ENCODE peak calls at places on chromosomes 3 and 15, in six cellular contexts. One of them, this sample, is unnamed.

GRCh38 chr15:50543556-50543955 is 2.9 kb downstream of the USP50 start:
- DNase-seq in HCT116: no peak
- DNase-seq in A549: no peak
- DNase-seq in IMR-90: peak; percentile 9
- DNase-seq in sigmoid colon: no peak
- DNase-seq in adrenal gland: no peak
- DNase-seq in this sample: no peak

GRCh38 chr3:132549890-132550578 is 47.0 kb upstream of the ACKR4 start:
- DNase-seq in HCT116: no peak
- DNase-seq in A549: no peak
- DNase-seq in IMR-90: peak; percentile 83
- DNase-seq in sigmoid colon: no peak
- DNase-seq in adrenal gland: no peak
- DNase-seq in this sample: no peak

GRCh38 chr3:177596822-177597271 is 399.6 kb upstream of the TBL1XR1 start:
- DNase-seq in HCT116: no peak
- DNase-seq in A549: no peak
- DNase-seq in IMR-90: no peak
- DNase-seq in sigmoid colon: peak; percentile 65
- DNase-seq in adrenal gland: no peak
- DNase-seq in this sample: peak; percentile 24

GRCh38 chr3:39121626-39122025 is 14.1 kb downstream of the TTC21A start:
- DNase-seq in HCT116: no peak
- DNase-seq in A549: no peak
- DNase-seq in IMR-90: no peak
- DNase-seq in sigmoid colon: no peak
- DNase-seq in adrenal gland: no peak
- DNase-seq in this sample: no peak

GRCh38 chr3:183532620-183533409 is 22.7 kb downstream of the KLHL6 start:
- DNase-seq in HCT116: no peak
- DNase-seq in A549: no peak
- DNase-seq in IMR-90: no peak
- DNase-seq in sigmoid colon: no peak
- DNase-seq in adrenal gland: no peak
- DNase-seq in this sample: no peak

GRCh38 chr3:126971891-126972351 is 11.0 kb upstream of the PLXNA1 start:
- DNase-seq in HCT116: no peak
- DNase-seq in A549: no peak
- DNase-seq in IMR-90: peak; percentile 61
- DNase-seq in sigmoid colon: peak; percentile 88
- DNase-seq in adrenal gland: peak; percentile 59
- DNase-seq in this sample: peak; percentile 70

GRCh38 chr3:129316121-129317013 is 37.7 kb downstream of the HMCES start:
- DNase-seq in HCT116: peak; percentile 64
- DNase-seq in A549: peak; percentile 78
- DNase-seq in IMR-90: peak; percentile 76
- DNase-seq in sigmoid colon: peak; percentile 93
- DNase-seq in adrenal gland: peak; percentile 87
- DNase-seq in this sample: peak; percentile 83

GRCh38 chr15:34437687-34438086 is at the start of gene GOLGA8A:
- DNase-seq in HCT116: peak; percentile 62
- DNase-seq in A549: no peak
- DNase-seq in IMR-90: peak; percentile 51
- DNase-seq in sigmoid colon: no peak
- DNase-seq in adrenal gland: no peak
- DNase-seq in this sample: peak; percentile 33

GRCh38 chr3:194383276-194383940 is 13.9 kb upstream of the LRRC15 start:
- DNase-seq in HCT116: no peak
- DNase-seq in A549: no peak
- DNase-seq in IMR-90: no peak
- DNase-seq in sigmoid colon: no peak
- DNase-seq in adrenal gland: no peak
- DNase-seq in this sample: no peak

GRCh38 chr3:40978442-40978841 is 220.9 kb upstream of the CTNNB1 start:
- DNase-seq in HCT116: no peak
- DNase-seq in A549: no peak
- DNase-seq in IMR-90: no peak
- DNase-seq in sigmoid colon: no peak
- DNase-seq in adrenal gland: no peak
- DNase-seq in this sample: no peak

GRCh38 chr3:28334552-28334951 is 14.0 kb upstream of the ZCWPW2 start:
- DNase-seq in HCT116: no peak
- DNase-seq in A549: no peak
- DNase-seq in IMR-90: peak; percentile 4
- DNase-seq in sigmoid colon: no peak
- DNase-seq in adrenal gland: no peak
- DNase-seq in this sample: no peak

GRCh38 chr15:79283252-79284048 is 928 bp downstream of the ANKRD34C start:
- DNase-seq in HCT116: no peak
- DNase-seq in A549: peak; percentile 42
- DNase-seq in IMR-90: peak; percentile 21
- DNase-seq in sigmoid colon: no peak
- DNase-seq in adrenal gland: peak; percentile 45
- DNase-seq in this sample: no peak

GRCh38 chr3:154430014-154430413 is at the start of gene GPR149:
- DNase-seq in HCT116: peak; percentile 23
- DNase-seq in A549: no peak
- DNase-seq in IMR-90: no peak
- DNase-seq in sigmoid colon: no peak
- DNase-seq in adrenal gland: no peak
- DNase-seq in this sample: no peak

DNA sequence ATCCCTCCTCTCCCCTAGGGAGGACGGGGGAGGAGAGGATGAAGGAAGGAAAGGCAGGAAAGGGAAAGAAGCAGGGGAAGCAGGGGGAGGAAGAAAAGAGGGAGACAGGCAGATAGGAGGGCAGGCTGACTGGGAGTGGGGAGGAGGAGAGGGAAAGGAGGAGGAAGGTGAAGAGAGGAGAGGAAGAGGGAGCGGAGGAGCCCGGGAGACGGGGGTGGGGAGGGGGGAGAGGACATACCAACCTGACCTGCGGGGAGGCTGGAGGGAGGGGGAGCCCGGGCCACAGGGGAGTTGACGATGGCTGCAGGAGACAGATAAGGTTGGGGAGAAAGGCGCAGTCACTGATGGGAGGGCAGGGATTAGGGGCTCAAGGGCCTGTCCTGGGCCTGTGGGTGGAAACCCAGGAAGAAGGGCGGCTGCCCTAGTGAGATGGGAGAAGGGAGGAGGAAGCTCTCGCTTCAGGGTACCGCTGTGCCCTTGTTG is 28.1 kb downstream of the C3orf18 start:
- DNase-seq in HCT116: no peak
- DNase-seq in A549: no peak
- DNase-seq in IMR-90: no peak
- DNase-seq in sigmoid colon: no peak
- DNase-seq in adrenal gland: no peak
- DNase-seq in this sample: no peak
- TF ChIP-seq POLR2A in HCT116: no peak
- TF ChIP-seq POLR2A in A549: no peak
- TF ChIP-seq POLR2A in IMR-90: no peak
- TF ChIP-seq POLR2A in sigmoid colon: no peak
- TF ChIP-seq POLR2A in adrenal gland: no peak
- TF ChIP-seq POLR2A in this sample: no peak

GRCh38 chr3:14124223-14124614 is 451 bp downstream of the CHCHD4 start:
- DNase-seq in HCT116: no peak
- DNase-seq in A549: peak; percentile 57
- DNase-seq in IMR-90: no peak
- DNase-seq in sigmoid colon: peak; percentile 86
- DNase-seq in adrenal gland: peak; percentile 58
- DNase-seq in this sample: peak; percentile 67
- TF ChIP-seq POLR2A in HCT116: peak; percentile 27
- TF ChIP-seq POLR2A in A549: peak; percentile 31
- TF ChIP-seq POLR2A in IMR-90: no peak
- TF ChIP-seq POLR2A in sigmoid colon: no peak
- TF ChIP-seq POLR2A in adrenal gland: no peak
- TF ChIP-seq POLR2A in this sample: no peak

GRCh38 chr3:101532783-101533602 is 20.0 kb upstream of the SENP7 start:
- DNase-seq in HCT116: no peak
- DNase-seq in A549: no peak
- DNase-seq in IMR-90: no peak
- DNase-seq in sigmoid colon: no peak
- DNase-seq in adrenal gland: no peak
- DNase-seq in this sample: no peak
- TF ChIP-seq POLR2A in HCT116: no peak
- TF ChIP-seq POLR2A in A549: no peak
- TF ChIP-seq POLR2A in IMR-90: no peak
- TF ChIP-seq POLR2A in sigmoid colon: no peak
- TF ChIP-seq POLR2A in adrenal gland: no peak
- TF ChIP-seq POLR2A in this sample: no peak

DNA sequence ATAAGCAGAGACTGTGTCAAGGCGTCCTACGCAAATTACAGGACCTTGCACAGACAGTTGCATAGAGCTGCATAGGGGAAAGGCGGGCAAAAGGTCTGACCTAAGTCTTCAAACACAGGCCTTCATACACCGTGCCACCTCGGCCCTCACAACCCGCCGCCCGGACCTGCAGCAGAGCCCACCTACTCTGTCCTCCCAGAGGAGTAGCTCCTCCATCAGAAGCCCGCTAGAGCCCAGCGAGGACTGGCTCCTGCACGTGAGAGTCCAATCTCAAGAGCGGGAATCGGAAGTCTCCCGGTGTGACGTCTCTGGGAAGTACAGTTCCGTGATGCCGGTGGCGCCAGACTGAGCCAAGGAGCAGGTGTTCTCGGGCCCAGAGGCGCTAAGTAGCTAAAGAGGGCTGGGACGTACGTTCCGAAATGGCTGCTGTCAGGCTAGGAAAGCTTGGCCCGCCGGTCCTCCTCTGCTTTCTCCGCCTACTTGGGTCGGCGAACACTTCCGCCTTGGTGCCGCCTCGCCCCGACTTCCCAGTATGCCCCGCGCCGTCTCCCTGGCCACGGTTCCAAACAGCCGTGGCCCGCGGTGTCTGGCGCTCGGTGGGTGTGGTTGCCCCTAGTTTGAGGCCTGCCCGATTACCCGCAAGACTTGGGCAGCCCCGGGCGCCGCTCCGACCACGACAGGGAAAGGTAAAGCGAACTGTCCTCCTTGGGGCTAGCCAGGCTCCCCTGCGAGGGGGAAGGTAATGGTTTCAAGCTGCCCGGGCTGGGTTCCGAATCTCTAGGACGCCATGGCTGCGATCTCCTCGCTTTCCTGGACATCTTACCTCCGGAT is at the start of the genes ASTE1 and NEK11:
- DNase-seq in HCT116: peak; percentile 49
- DNase-seq in A549: peak; percentile 58
- DNase-seq in IMR-90: peak; percentile 73
- DNase-seq in sigmoid colon: peak; percentile 93
- DNase-seq in adrenal gland: peak; percentile 83
- DNase-seq in this sample: peak; percentile 76
- TF ChIP-seq POLR2A in HCT116: peak; percentile 36
- TF ChIP-seq POLR2A in A549: peak; percentile 62
- TF ChIP-seq POLR2A in IMR-90: peak; percentile 70
- TF ChIP-seq POLR2A in sigmoid colon: no peak
- TF ChIP-seq POLR2A in adrenal gland: peak; percentile 73
- TF ChIP-seq POLR2A in this sample: peak; percentile 27

DNA sequence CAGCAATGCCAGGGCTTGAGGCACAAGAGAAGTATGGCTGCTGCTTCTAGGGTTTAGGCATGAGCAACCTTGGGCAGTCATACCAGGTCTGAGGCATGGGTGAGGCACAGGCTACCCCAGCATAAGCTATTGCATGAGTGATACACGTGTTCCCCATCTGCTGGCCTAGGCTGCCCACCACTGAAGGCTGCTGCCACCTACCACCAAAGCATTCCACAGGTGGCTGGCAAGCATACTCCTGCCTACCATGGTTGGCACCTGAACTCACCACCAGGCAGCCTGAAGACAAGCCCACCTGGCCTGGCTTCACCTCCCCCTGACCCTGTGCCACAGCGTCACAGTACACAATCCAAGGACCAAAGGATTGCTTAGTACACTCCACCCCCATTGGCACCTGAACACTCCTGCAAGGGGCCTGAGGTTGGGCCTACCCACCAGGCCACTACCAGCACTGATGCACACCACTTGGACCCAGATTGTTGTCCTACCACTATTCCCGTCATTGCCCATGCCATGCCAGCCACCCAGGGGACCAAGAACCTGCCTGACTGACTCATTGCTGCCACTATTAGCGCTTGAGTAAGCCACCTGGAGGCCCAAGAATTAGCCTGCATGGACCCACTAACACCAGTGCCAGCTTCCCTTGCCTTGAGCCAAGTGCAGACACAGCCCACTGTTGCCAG is 115.7 kb downstream of the STT3B start:
- DNase-seq in HCT116: no peak
- DNase-seq in A549: no peak
- DNase-seq in IMR-90: no peak
- DNase-seq in sigmoid colon: no peak
- DNase-seq in adrenal gland: no peak
- DNase-seq in this sample: no peak
- TF ChIP-seq POLR2A in HCT116: no peak
- TF ChIP-seq POLR2A in A549: no peak
- TF ChIP-seq POLR2A in IMR-90: no peak
- TF ChIP-seq POLR2A in sigmoid colon: no peak
- TF ChIP-seq POLR2A in adrenal gland: no peak
- TF ChIP-seq POLR2A in this sample: no peak

GRCh38 chr3:56916697-56917336 is 115.1 kb upstream of the ARHGEF3 start:
- DNase-seq in HCT116: no peak
- DNase-seq in A549: no peak
- DNase-seq in IMR-90: no peak
- DNase-seq in sigmoid colon: no peak
- DNase-seq in adrenal gland: no peak
- DNase-seq in this sample: no peak

GRCh38 chr3:56917337-56917697 is 115.6 kb upstream of the ARHGEF3 start:
- DNase-seq in HCT116: no peak
- DNase-seq in A549: no peak
- DNase-seq in IMR-90: no peak
- DNase-seq in sigmoid colon: no peak
- DNase-seq in adrenal gland: no peak
- DNase-seq in this sample: no peak

GRCh38 chr3:56917740-56918568 is 116.2 kb upstream of the ARHGEF3 start:
- DNase-seq in HCT116: no peak
- DNase-seq in A549: no peak
- DNase-seq in IMR-90: no peak
- DNase-seq in sigmoid colon: no peak
- DNase-seq in adrenal gland: no peak
- DNase-seq in this sample: no peak

GRCh38 chr3:56914646-56915045 is 112.9 kb upstream of the ARHGEF3 start:
- DNase-seq in HCT116: no peak
- DNase-seq in A549: no peak
- DNase-seq in IMR-90: no peak
- DNase-seq in sigmoid colon: no peak
- DNase-seq in adrenal gland: no peak
- DNase-seq in this sample: no peak

DNA sequence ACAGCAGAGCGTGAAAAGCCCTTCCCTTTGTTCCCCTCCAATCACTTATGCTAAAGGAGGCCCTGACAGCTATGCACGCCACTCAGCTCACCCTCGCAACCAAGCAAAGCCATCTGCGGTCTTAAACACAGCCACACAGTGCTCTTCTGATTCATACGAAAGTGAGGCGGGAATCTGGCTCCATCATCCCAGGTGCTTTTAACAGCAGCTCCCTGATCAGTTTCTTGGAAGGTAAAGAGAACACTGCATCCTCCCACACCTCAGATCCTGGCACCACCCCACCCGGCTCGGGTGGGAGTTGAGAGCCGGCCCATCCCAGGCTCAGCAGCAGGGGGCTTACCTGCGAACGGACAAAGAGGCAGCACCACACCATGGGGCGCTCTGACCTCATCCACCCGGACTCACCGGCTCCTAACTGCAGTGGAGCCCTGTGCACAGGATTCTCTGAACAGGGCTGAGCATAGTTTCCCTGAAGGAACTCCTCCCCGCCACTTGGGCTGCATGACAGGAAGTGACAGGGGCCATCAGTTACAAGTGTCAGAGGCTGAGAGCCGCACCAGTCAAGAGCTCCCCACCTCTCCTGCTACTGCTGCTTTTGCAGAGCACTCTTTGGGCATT is 114.3 kb upstream of the ARHGEF3 start:
- DNase-seq in HCT116: no peak
- DNase-seq in A549: no peak
- DNase-seq in IMR-90: no peak
- DNase-seq in sigmoid colon: no peak
- DNase-seq in adrenal gland: no peak
- DNase-seq in this sample: no peak
- TF ChIP-seq POLR2A in HCT116: no peak
- TF ChIP-seq POLR2A in A549: no peak
- TF ChIP-seq POLR2A in IMR-90: no peak
- TF ChIP-seq POLR2A in sigmoid colon: no peak
- TF ChIP-seq POLR2A in adrenal gland: peak; percentile 36
- TF ChIP-seq POLR2A in this sample: peak; percentile 24

This sample was measured in gastrocnemius medialis.